ENCODE peak calls at places on chromosomes 4 and X, in four cellular contexts. T is GM12878, W is H1, U is K562. Y is an unnamed sample.

GRCh38 chr4:21885241-21885640 is 63.3 kb downstream of the KCNIP4 start:
- DNase-seq in T (no peak), W (no peak), U (no peak), Y (no peak)

GRCh38 chrX:336227-336626 is 17.6 kb upstream of the GTPBP6 start:
- DNase-seq in T (no peak), W (no peak), U (no peak), Y (no peak)

GRCh38 chr4:40055873-40056721 is 553 bp upstream of the N4BP2 start:
- DNase-seq in T (no peak), W (no peak), U (peak; percentile 65), Y (no peak)

GRCh38 chr4:121726642-121727268 is 30.0 kb upstream of the ANXA5 start:
- DNase-seq in T (peak; percentile 47), W (no peak), U (peak; percentile 47), Y (peak; percentile 61)

GRCh38 chrX:1649623-1650022 is 34.8 kb downstream of the ASMT start:
- DNase-seq in T (no peak), W (peak; percentile 60), U (no peak), Y (no peak)

GRCh38 chrX:103404225-103405008 is 28.1 kb downstream of the BEX3 start:
- DNase-seq in T (peak; percentile 33), W (peak; percentile 29), U (peak; percentile 32), Y (peak; percentile 59)

GRCh38 chr4:137359691-137360315 is 172.5 kb downstream of the PCDH18 start:
- DNase-seq in T (no peak), W (no peak), U (no peak), Y (no peak)

GRCh38 chrX:105302246-105302645 is 81.8 kb upstream of the TEX13A start:
- DNase-seq in T (no peak), W (no peak), U (no peak), Y (no peak)

GRCh38 chr4:70838972-70839536 is 636 bp downstream of the GRSF1 start:
- DNase-seq in T (no peak), W (no peak), U (peak; percentile 76), Y (no peak)

GRCh38 chr4:161799687-161800086 is 364.1 kb downstream of the FSTL5 start:
- DNase-seq in T (no peak), W (no peak), U (no peak), Y (no peak)

GRCh38 chrX:68498508-68499379 is at the start of gene YIPF6:
- DNase-seq in T (no peak), W (peak; percentile 9), U (peak; percentile 74), Y (peak; percentile 40)

GRCh38 chr4:183841001-183841400 is 64.1 kb upstream of the STOX2 start:
- DNase-seq in T (no peak), W (no peak), U (no peak), Y (no peak)

GRCh38 chrX:38038501-38038900 is 32.1 kb downstream of the SYTL5 start:
- DNase-seq in T (peak; percentile 31), W (no peak), U (no peak), Y (no peak)

GRCh38 chr4:89111833-89112563 is 665 bp downstream of the TIGD2 start:
- DNase-seq in T (no peak), W (no peak), U (no peak), Y (no peak)

GRCh38 chr4:1766336-1767057 is 26.6 kb upstream of the FGFR3 start:
- DNase-seq in T (no peak), W (no peak), U (peak; percentile 45), Y (no peak)

GRCh38 chr4:3809451-3810110 is 43.4 kb downstream of the ADRA2C start:
- DNase-seq in T (no peak), W (no peak), U (no peak), Y (no peak)

GRCh38 chr4:38868055-38868965 is 704 bp downstream of the FAM114A1 start:
- DNase-seq in T (no peak), W (no peak), U (peak; percentile 16), Y (no peak)

GRCh38 chrX:33194876-33195433 is 16.4 kb downstream of the DMD start:
- DNase-seq in T (no peak), W (no peak), U (no peak), Y (no peak)

GRCh38 chr4:185744946-185745345 is 67.0 kb downstream of the SORBS2 start:
- DNase-seq in T (no peak), W (no peak), U (no peak), Y (no peak)

GRCh38 chrX:68936608-68937007 is 107.8 kb downstream of the EFNB1 start:
- DNase-seq in T (no peak), W (no peak), U (no peak), Y (no peak)

GRCh38 chrX:24782011-24782410 is 88.3 kb downstream of the POLA1 start:
- DNase-seq in T (no peak), W (no peak), U (no peak), Y (no peak)

GRCh38 chr4:112840061-112840460 is 203.1 kb downstream of the LARP7 start:
- DNase-seq in T (no peak), W (no peak), U (no peak), Y (no peak)

GRCh38 chrX:15956684-15957083 is 102.1 kb upstream of the AP1S2 start:
- DNase-seq in T (no peak), W (no peak), U (no peak), Y (no peak)

GRCh38 chrX:84219551-84219950 is 31.6 kb upstream of the RPS6KA6 start:
- DNase-seq in T (no peak), W (no peak), U (no peak), Y (no peak)

GRCh38 chrX:11567528-11568220 is 98.0 kb downstream of the ARHGAP6 start:
- DNase-seq in T (no peak), W (no peak), U (no peak), Y (no peak)

GRCh38 chrX:109740076-109740809 is 7.2 kb upstream of the ACSL4 start:
- DNase-seq in T (no peak), W (no peak), U (no peak), Y (no peak)

GRCh38 chr4:129239088-129239487 is 143.1 kb downstream of the C4orf33 start:
- DNase-seq in T (no peak), W (no peak), U (no peak), Y (no peak)

GRCh38 chr4:18882468-18882867 is 860.9 kb upstream of the LCORL start:
- DNase-seq in T (no peak), W (no peak), U (no peak), Y (peak; percentile 29)

GRCh38 chr4:46462746-46463145 is 72.8 kb upstream of the GABRA2 start:
- DNase-seq in T (no peak), W (no peak), U (no peak), Y (no peak)

GRCh38 chrX:39832211-39832610 is 265.5 kb downstream of the BCOR start:
- DNase-seq in T (no peak), W (no peak), U (no peak), Y (no peak)

DNA sequence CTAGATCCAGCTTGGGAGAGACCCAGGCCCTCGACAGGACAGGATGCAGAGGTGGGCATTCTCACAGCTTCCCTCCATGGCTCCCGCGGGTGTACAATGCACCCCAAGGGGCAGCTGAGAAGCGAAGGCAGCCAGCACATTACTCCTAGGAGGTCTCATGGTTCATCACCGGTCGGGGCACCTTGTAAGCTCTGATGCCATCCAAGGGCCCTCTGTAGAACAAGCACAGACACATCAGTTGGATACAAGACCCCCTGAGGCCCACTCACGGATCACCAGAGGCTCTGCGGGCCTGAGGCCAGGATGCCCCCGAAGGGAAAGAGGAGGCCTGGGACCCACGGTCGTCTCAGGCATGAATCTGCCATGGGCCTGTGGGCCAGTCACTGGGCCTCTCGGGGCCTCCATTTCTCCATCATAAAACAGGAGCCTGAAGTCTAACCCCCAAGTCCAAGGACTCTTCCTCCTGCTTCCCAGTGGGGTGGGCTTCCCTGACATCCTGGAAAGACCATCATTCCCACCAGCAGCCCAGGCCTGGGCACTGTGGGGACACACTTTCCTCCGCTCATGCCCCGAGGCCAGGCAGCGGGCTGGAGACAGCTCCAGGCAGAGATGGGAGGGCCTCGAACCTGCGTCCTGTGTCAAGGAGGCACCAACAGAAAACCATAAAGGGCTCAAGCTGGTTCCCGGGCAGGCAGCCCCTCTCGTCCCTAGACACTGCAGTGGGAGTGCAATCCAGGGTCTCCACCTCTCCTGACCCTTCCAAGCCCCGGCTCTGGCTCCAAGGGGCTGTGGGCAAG is 20.1 kb downstream of the HMX1 start:
- DNase-seq in T (no peak), W (no peak), U (no peak), Y (no peak)
- TF ChIP-seq EGR1 in T (no peak), W (no peak), U (no peak), Y (no peak)

GRCh38 chr4:109007976-109008375 is 245.1 kb upstream of the ETNPPL start:
- DNase-seq in T (no peak), W (peak; percentile 5), U (no peak), Y (no peak)
- TF ChIP-seq ATF3 in T (no peak), W (no peak), U (no peak), Y (no peak)

DNA sequence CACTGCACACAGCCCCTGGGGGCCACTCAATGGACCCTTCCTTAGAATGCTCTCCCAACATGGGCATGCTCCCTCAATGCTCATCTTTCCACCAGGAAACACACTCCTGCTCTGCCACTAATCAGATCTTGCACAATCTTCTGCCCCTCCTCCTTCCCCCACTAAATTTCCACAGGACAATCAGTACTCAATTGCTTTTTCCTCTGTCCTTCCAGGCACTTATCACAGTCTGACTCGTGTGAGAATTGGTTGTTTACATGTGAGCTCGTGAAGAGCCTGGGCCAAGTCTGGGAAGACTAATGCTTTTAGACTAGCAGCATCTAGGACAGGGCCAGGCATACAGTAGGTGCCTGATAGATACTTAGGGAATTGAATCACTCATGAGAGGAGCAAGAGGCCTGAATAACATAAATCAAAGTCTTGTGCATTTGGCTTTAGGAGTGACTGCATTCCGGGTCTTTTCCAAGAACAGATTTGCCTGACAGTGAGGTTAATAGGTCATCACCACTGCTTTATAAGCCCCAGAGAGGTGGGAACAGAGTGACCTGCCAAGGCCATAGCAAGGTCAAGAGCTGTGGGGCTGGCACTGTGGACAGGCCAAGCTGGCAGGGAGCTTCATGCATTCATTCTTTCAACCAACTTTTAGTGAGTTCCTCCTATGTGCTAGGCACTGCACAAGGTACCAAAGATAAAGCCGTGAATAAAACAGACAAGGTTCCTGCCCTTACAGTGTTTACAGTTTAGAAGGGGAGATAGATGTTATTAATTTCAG is 55.0 kb downstream of the PRPS1 start:
- DNase-seq in T (no peak), W (no peak), U (no peak), Y (no peak)
- TF ChIP-seq EGR1 in T (no peak), W (no peak), U (no peak), Y (no peak)

DNA sequence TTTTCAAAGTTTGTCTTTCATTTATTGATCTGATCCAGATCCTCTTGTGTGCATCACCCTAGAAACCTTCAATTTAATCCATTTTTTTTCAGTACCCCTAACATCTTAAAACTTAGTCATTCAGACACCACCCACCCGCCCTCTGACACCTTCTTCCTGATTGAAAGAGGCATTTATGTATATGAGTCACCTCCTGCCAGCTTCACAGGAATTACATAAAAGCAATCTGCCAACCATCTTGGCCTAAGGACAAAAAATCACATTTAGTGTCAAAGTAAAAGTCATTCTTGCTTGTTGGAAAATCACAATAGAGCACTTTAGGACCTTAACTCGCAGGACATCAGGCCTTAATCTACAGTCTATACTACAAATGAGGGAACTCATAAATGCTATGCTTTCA is 52.0 kb downstream of the NDST3 start:
- DNase-seq in T (no peak), W (no peak), U (no peak), Y (peak; percentile 62)
- TF ChIP-seq ATF3 in T (no peak), W (no peak), U (no peak), Y (no peak)

GRCh38 chr4:24704152-24704551 is 91.2 kb upstream of the SOD3 start:
- DNase-seq in T (no peak), W (no peak), U (no peak), Y (no peak)
- TF ChIP-seq EGR1 in T (no peak), W (no peak), U (no peak), Y (no peak)

GRCh38 chr4:13484749-13485345 is 707 bp upstream of the RAB28 start:
- DNase-seq in T (no peak), W (no peak), U (no peak), Y (peak; percentile 16)
- TF ChIP-seq ATF3 in T (no peak), W (no peak), U (no peak), Y (no peak)

GRCh38 chr4:53702334-53703266 is 111.3 kb upstream of the LNX1 start:
- DNase-seq in T (peak; percentile 88), W (no peak), U (no peak), Y (no peak)
- TF ChIP-seq EGR1 in T (no peak), W (no peak), U (no peak), Y (no peak)